ENCODE peak calls at places on chromosomes 3 and 15, in four cellular contexts. N, Q, Z and K are unnamed samples.

GRCh38 chr3:67305160-67305559 is 307.1 kb downstream of the KBTBD8 start:
- DNase-seq in Q (no peak), Z (no peak), N (no peak), K (no peak)

GRCh38 chr15:74378853-74379252 is 11.4 kb upstream of the CYP11A1 start:
- DNase-seq in Q (no peak), Z (peak), N (peak), K (no peak)

GRCh38 chr3:171417137-171417536 is 43.1 kb downstream of the TNIK start:
- DNase-seq in Z (no peak), Q (no peak), N (no peak), K (no peak)

GRCh38 chr15:53962646-53963561 is 15.3 kb upstream of the UNC13C start:
- DNase-seq in Q (peak), Z (peak), N (peak), K (peak)

GRCh38 chr15:29570931-29571727 is 251.1 kb downstream of the TJP1 start:
- DNase-seq in N (peak), Z (peak), Q (no peak), K (peak)

GRCh38 chr3:32321095-32321835 is 70.4 kb upstream of the CMTM7 start:
- DNase-seq in Q (no peak), N (no peak), Z (peak), K (peak)

GRCh38 chr3:177470200-177470941 is 273.1 kb upstream of the TBL1XR1 start:
- DNase-seq in N (peak), Z (no peak), Q (no peak), K (no peak)

GRCh38 chr3:53811143-53811915 is 34.9 kb downstream of the CHDH start:
- DNase-seq in Z (no peak), Q (no peak), N (no peak), K (peak)

GRCh38 chr15:93823971-93824866 is 407.1 kb upstream of the MCTP2 start:
- DNase-seq in N (peak), Z (no peak), Q (no peak), K (no peak)

GRCh38 chr15:98801234-98801561 is 152.9 kb downstream of the IGF1R start:
- DNase-seq in Z (peak), N (no peak), Q (no peak), K (peak)

GRCh38 chr15:98799991-98800390 is 151.7 kb downstream of the IGF1R start:
- DNase-seq in N (peak), Z (no peak), Q (no peak), K (peak)

GRCh38 chr15:98799461-98799971 is 151.2 kb downstream of the IGF1R start:
- DNase-seq in Z (peak), Q (peak), N (peak), K (peak)

GRCh38 chr15:98802187-98802586 is 153.8 kb downstream of the IGF1R start:
- DNase-seq in Q (no peak), N (no peak), Z (no peak), K (no peak)

GRCh38 chr15:98800437-98801233 is 152.3 kb downstream of the IGF1R start:
- DNase-seq in Z (peak), N (peak), Q (peak), K (peak)
- H3K4me3 ChIP-seq in Z (no peak), N (peak), Q (no peak), K (peak)

DNA sequence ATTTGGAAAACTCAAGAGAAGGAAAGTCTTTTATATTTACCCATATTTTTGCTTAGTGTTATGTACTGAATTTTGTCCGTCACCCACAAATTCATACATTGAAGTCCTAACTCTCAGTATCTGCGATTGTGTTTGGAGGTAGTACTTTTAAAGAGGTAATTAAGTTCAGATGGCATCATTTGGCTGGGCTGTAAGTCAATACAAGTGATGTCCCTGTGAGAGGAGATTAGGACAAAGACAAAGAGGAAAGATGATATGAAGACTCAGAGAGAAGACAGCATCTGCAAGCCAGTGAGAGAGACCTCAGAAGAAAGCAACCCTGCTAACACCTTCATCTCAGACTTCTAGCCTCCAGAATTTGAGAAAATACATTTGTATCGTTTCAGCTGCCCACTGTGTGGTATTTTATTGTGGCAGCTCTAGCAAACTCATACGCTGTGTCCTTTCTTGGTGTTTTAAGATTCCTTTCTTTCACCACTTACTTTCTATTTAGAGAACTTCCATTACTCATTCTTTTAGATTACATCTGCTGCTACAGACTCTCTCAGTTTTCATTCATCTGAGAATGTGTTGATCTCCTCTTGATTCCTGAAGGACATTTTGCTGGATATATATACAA is 17.0 kb downstream of the LRCH3 start:
- DNase-seq in Z (no peak), Q (no peak), N (peak), K (no peak)
- H3K9ac ChIP-seq in Z (no peak), Q (no peak), N (peak), K (no peak)

DNA sequence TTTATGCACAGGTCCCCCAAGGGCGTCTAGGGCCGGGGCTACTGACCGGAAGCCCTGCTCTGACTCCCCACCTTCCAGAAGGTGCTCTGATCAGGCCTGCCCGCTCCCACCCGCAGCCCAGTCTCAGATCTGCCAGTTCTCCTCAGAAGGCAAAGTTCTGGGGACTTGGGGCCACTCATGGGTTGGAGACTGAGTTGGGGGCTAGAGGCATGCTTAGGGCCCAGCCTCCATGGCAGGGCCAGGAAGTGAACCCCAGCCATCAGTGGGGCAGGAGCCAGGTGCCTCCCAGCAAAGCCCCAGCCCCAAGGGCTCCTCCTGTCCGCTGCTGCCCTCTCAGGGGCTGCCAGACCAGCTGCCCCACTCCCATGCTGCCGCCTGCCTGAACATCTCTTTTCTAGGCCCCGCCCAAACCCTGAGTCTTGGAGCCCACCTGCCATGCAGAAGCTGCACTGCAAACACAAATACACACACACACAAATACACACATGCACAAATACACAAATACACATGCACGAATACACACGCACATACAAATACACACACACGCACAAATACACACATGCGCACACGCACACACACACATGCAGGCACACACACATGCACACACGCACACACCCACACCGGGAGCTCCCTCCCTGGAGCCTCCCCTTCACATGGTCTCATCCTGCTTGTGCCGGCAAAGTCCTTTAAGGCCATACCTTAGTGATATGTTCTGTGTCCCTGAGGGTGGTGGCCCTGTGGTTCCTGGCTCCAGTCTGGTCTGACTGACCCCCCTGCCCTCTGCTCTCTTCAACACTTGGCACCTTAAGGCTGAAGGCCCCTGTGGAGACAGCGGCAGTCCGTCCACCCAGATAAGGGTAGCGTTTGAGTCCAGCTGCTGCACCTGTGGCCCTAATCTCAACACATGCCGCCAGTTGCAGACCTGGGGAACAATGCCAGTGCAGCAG is 59.2 kb upstream of the KLF13 start:
- DNase-seq in N (no peak), Q (no peak), Z (no peak), K (no peak)
- H3K4me3 ChIP-seq in N (no peak), Q (no peak), Z (no peak), K (no peak)

GRCh38 chr3:188246905-188247304 is 92.9 kb downstream of the LPP start:
- DNase-seq in Q (no peak), N (no peak), Z (no peak), K (no peak)
- H3K9ac ChIP-seq in Q (no peak), N (no peak), Z (no peak), K (no peak)

GRCh38 chr15:75822685-75823278 is 20.5 kb upstream of the UBE2Q2 start:
- DNase-seq in Z (no peak), Q (no peak), N (no peak), K (no peak)

GRCh38 chr15:75821946-75822345 is 21.3 kb upstream of the UBE2Q2 start:
- DNase-seq in N (no peak), Q (no peak), Z (no peak), K (no peak)

GRCh38 chr15:75820206-75820605 is 23.0 kb upstream of the UBE2Q2 start:
- DNase-seq in N (no peak), Q (no peak), Z (no peak), K (no peak)

GRCh38 chr15:75827691-75828090 is 15.6 kb upstream of the UBE2Q2 start:
- DNase-seq in Z (no peak), Q (no peak), N (no peak), K (no peak)

GRCh38 chr15:75823860-75824613 is 19.2 kb upstream of the UBE2Q2 start:
- DNase-seq in Z (peak), Q (peak), N (no peak), K (peak)
- H3K4me3 ChIP-seq in Z (no peak), Q (no peak), N (no peak), K (no peak)

GRCh38 chr3:128736598-128736997 is 10.6 kb downstream of the RAB7A start:
- DNase-seq in N (peak), Z (no peak), Q (no peak), K (no peak)
- H3K9ac ChIP-seq in N (no peak), Z (no peak), Q (no peak), K (no peak)